ENCODE peak calls at places on chromosome 14, in four cellular contexts. P is HEK293T, Z is K562, R is GM12878. I is an unnamed sample.

GRCh38 chr14:105042813-105043212 is 21.9 kb upstream of the CDCA4 start:
- DNase-seq in P (no peak), Z (no peak), R (no peak), I (no peak)

GRCh38 chr14:51014625-51015024 is 70.3 kb upstream of the PYGL start:
- DNase-seq in P (no peak), Z (no peak), R (no peak), I (no peak)

GRCh38 chr14:79992799-79993198 is 218.5 kb downstream of the DIO2 start:
- DNase-seq in P (no peak), Z (no peak), R (no peak), I (no peak)

GRCh38 chr14:72518809-72519377 is 375.0 kb downstream of the DPF3 start:
- DNase-seq in P (no peak), Z (peak), R (peak), I (no peak)

GRCh38 chr14:42299692-42300091 is 693.0 kb downstream of the LRFN5 start:
- DNase-seq in P (no peak), Z (no peak), R (peak), I (no peak)

GRCh38 chr14:94341654-94342333 is 18.7 kb upstream of the SERPINA6 start:
- DNase-seq in P (no peak), Z (no peak), R (no peak), I (no peak)

GRCh38 chr14:69657961-69658360 is 46.6 kb downstream of the SUSD6 start:
- DNase-seq in P (no peak), Z (no peak), R (no peak), I (peak)

GRCh38 chr14:32494566-32495434 is 165.7 kb downstream of the AKAP6 start:
- DNase-seq in P (no peak), Z (no peak), R (no peak), I (no peak)

GRCh38 chr14:38721822-38722431 is 381.1 kb downstream of the SEC23A start:
- DNase-seq in P (peak), Z (peak), R (peak), I (peak)

GRCh38 chr14:102746568-102747438 is 30.4 kb upstream of the TRAF3 start:
- DNase-seq in P (no peak), Z (peak), R (no peak), I (no peak)

GRCh38 chr14:104678901-104679705 is 10.3 kb upstream of the INF2 start:
- DNase-seq in P (no peak), Z (no peak), R (no peak), I (no peak)

GRCh38 chr14:33484264-33484663 is 466.6 kb downstream of the EGLN3 start:
- DNase-seq in P (no peak), Z (peak), R (no peak), I (no peak)

GRCh38 chr14:23494223-23494622 is 24.7 kb downstream of the NGDN start:
- DNase-seq in P (no peak), Z (no peak), R (no peak), I (peak)

GRCh38 chr14:41285193-41285748 is 321.4 kb upstream of the LRFN5 start:
- DNase-seq in P (peak), Z (peak), R (no peak), I (peak)

GRCh38 chr14:60344751-60345150 is 95.7 kb downstream of the PPM1A start:
- DNase-seq in P (no peak), Z (no peak), R (no peak), I (no peak)

GRCh38 chr14:78254911-78255431 is 84.8 kb downstream of the NRXN3 start:
- DNase-seq in P (no peak), Z (no peak), R (no peak), I (no peak)

GRCh38 chr14:28298156-28298555 is 468.4 kb upstream of the FOXG1 start:
- DNase-seq in P (no peak), Z (no peak), R (no peak), I (no peak)

GRCh38 chr14:69876221-69876847 is 2.9 kb upstream of the SMOC1 start:
- DNase-seq in P (no peak), Z (no peak), R (no peak), I (no peak)

GRCh38 chr14:64569108-64570045 is 19.6 kb downstream of the PPP1R36 start:
- DNase-seq in P (no peak), Z (no peak), R (no peak), I (peak)

GRCh38 chr14:87156878-87157277 is 836.1 kb downstream of the GALC start:
- DNase-seq in P (no peak), Z (no peak), R (no peak), I (no peak)

GRCh38 chr14:102264355-102264754 is 40.6 kb downstream of the MOK start:
- DNase-seq in P (no peak), Z (no peak), R (no peak), I (no peak)

GRCh38 chr14:105196228-105196960 is 15.3 kb upstream of the NUDT14 start:
- DNase-seq in P (no peak), Z (peak), R (no peak), I (peak)

GRCh38 chr14:52318829-52319604 is 4.9 kb downstream of the PTGER2 start:
- DNase-seq in P (no peak), Z (no peak), R (no peak), I (no peak)

GRCh38 chr14:90520326-90520725 is 123.5 kb downstream of the CALM1 start:
- DNase-seq in P (no peak), Z (no peak), R (no peak), I (no peak)

GRCh38 chr14:28603606-28604005 is 163.0 kb upstream of the FOXG1 start:
- DNase-seq in P (no peak), Z (no peak), R (no peak), I (no peak)

GRCh38 chr14:37545174-37545573 is 49.9 kb downstream of the FOXA1 start:
- DNase-seq in P (no peak), Z (no peak), R (no peak), I (no peak)

GRCh38 chr14:63039800-63040380 is 5.4 kb downstream of the KCNH5 start:
- DNase-seq in P (peak), Z (peak), R (no peak), I (peak)

GRCh38 chr14:68663385-68664076 is 129.3 kb downstream of the ZFP36L1 start:
- DNase-seq in P (no peak), Z (no peak), R (peak), I (no peak)

GRCh38 chr14:68379510-68380303 is 413.2 kb downstream of the ZFP36L1 start:
- DNase-seq in P (no peak), Z (no peak), R (no peak), I (no peak)

GRCh38 chr14:93115920-93116675 is at the start of gene ITPK1:
- DNase-seq in P (peak), Z (peak), R (no peak), I (peak)

DNA sequence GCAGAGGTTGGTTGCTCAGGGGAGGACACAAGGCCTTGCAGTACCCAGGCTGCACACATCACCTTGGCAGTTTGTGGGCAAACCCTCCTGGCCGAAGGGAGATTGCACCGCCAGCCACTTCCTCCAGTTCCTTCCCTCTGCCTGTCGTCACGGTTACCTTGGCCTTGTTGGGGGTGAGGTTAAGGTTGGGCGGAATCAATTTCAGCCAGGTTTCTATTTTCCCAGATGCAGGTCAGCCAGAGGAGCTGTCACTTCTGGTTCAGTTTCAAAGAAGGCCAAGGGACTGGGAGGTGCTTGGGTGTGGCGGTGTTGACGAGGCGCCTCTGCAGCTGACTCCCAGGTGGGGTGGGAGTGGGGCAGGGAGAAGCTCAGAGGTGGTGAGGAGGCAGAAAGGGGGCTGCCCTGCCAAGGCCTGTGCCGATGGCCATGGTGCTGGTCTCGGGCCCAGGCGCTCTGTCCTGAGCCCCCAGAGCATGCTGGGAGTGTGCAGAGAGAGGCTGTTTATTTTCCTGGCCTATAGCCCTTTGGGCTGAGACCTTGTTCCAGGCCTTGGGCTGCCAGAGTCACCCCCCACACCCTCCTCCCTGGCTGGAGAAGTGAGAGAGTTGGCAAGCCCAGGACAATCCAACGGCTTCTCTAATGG is 31.4 kb downstream of the JDP2 start:
- DNase-seq in P (no peak), Z (no peak), R (no peak), I (no peak)
- TF ChIP-seq TARDBP in P (no peak), Z (no peak), R (no peak), I (no peak)

DNA sequence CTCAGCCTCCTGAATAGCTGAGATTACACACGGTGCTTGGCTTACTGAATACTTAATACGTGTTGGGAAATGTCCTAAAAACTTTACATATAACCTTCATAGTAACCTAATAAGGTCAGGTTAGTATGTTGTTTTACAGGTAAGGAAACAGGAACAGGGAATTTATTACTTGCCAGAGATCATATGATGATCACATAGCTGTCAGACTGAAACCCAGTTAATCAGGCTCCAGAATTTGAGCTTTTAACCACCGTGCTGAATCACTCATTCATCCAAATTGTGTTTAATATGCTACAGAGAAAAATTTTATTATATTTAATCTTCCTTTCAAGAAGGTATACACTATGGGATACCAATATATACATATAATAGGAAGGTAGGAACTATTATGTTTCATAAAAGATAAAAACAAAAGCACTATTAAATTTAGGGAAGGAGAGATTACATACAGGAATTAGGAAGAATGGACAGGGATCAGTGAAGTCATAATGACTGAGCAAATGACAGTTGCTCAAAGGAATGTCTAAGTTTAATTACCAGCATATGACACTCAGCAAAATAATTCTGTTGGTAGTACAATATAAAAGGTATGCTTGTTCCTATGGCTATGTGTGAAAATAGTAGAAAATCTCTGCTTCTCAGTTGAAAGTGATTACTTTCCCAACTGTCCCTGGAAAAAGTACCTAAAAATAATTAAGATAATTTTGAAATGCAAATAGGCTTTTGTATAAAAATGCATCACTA is 59.3 kb downstream of the HEATR5A start:
- DNase-seq in P (no peak), Z (no peak), R (no peak), I (no peak)
- TF ChIP-seq TARDBP in P (no peak), Z (no peak), R (no peak), I (no peak)

GRCh38 chr14:54170301-54170700 is 213.7 kb upstream of the BMP4 start:
- DNase-seq in P (no peak), Z (no peak), R (no peak), I (no peak)

GRCh38 chr14:54168489-54168888 is 211.9 kb upstream of the BMP4 start:
- DNase-seq in P (no peak), Z (no peak), R (no peak), I (no peak)

GRCh38 chr14:54172114-54172513 is 215.5 kb upstream of the BMP4 start:
- DNase-seq in P (no peak), Z (no peak), R (no peak), I (no peak)

GRCh38 chr14:54166049-54166950 is 209.7 kb upstream of the BMP4 start:
- DNase-seq in P (no peak), Z (no peak), R (no peak), I (no peak)

DNA sequence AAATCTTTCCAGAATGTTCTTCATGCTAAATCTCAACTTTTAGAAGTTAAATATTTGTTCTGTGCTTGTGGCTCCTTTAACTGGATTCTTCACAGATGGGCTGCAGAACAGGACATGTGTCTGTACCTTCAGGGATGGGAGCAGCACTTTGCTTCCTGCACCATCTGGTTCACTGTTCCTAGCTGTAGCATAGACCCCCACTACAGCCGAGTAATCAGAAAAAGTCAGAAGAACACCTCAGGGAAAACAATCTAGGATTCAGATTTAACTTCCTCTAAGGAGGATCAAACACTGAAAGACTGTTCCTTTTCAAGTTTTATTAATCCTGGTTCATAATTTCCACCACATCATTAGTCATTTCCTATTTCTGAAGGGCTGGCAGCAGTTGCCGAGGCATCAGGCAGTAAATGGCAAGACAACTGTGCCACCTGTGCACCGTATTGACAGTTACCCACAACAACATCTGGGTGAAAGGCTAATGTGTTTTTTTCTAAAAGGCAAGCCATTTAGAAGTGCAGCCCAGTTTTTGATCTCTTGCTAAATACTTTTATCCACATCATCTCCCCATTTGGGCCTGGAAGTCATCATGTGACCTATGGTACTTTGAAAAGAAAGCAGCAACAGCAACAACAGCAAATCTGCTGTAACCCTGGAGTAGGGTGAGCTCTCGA is 212.8 kb upstream of the BMP4 start:
- DNase-seq in P (no peak), Z (no peak), R (no peak), I (no peak)
- TF ChIP-seq TARDBP in P (no peak), Z (no peak), R (no peak), I (no peak)

GRCh38 chr14:54688229-54688628 is 121.3 kb downstream of the SAMD4A start:
- DNase-seq in P (no peak), Z (no peak), R (no peak), I (no peak)
- TF ChIP-seq TARDBP in P (no peak), Z (no peak), R (no peak), I (no peak)

DNA sequence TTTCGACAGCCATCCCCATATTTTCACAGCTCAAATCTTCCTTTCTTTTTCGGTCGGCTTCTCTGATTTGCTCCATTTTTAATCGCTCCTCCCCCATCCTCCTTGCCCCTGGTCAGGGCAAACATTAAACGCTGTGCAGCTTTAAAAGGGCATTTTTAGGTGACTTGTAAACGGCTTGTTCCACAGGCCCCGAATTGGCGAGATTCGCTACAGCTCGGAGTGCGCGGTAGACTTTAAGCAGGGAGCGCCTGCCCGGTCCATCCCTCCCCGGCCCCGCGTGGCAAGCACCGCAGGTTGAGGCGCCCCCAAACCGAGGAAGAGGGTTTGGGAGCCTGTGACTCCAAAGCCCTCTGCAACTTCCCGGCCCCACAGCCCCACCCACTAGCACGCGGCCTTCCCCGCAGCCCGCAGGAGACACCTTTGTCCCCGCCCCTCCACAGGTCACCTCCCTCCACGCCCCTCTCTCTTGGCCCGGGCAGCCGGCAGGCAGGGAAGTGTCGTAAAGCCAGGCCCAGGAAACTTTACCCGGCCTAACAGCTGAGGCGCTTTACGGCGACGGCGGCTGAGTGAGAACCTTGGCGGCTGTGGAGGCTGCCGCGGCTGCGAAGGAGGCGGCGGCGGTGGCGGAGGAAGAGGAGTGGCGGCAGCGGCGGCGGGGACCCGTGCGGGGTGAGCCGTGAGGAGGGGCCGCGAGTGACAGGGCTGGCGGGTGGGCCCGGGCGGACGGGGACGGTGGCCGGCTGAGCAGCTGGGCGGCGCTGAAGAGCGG is at the start of gene NAA30:
- DNase-seq in P (peak), Z (peak), R (peak), I (peak)
- TF ChIP-seq TARDBP in P (peak), Z (no peak), R (no peak), I (peak)

GRCh38 chr14:99687284-99688209 is 3.4 kb downstream of the CYP46A1 start:
- DNase-seq in P (no peak), Z (peak), R (no peak), I (peak)

GRCh38 chr14:99688210-99688581 is 4.1 kb downstream of the CYP46A1 start:
- DNase-seq in P (no peak), Z (no peak), R (no peak), I (no peak)

GRCh38 chr14:99685061-99685995 is 1.2 kb downstream of the CYP46A1 start:
- DNase-seq in P (no peak), Z (no peak), R (no peak), I (no peak)

GRCh38 chr14:99688629-99689028 is 4.5 kb downstream of the CYP46A1 start:
- DNase-seq in P (no peak), Z (no peak), R (no peak), I (no peak)

DNA sequence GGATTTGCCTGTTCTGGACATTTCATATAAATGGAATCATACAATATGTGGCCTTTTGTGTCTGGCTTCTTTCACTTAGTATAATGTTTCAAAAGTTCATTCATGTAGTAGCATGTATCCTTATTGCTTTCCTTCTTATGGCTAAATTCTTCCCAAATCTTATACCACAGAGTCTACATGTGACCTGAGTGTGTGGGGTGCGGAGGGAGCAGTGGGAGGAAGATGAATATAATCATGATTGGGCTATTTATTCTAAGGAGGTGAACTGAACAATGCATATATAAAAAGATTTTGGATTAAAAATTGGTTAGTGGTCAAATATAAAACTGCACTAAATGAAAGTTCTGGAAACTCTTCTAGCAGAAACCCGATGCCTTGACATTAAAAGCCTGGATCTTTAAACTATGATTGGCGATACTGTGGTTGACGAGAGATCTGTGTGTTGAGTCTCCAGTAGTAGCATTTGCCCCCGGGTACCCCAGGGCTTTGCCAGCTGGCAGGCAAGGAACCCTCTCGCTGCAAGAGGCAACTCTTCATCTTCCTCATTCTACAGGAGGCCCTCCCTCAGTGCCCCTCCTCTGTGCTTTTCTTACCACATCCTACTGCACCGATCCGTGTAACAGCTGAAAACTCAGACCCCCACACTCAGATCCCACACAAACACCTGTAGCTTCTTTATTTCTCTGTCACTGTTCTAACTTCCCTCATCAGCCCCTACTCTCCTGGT is 2.6 kb downstream of the CYP46A1 start:
- DNase-seq in P (no peak), Z (no peak), R (no peak), I (no peak)
- TF ChIP-seq TARDBP in P (no peak), Z (no peak), R (no peak), I (no peak)

I was measured in HepG2.